ENCODE peak calls at places on chromosomes 5 and 9, in six cellular contexts. Y, S, G, T, M and N are unnamed samples.

GRCh38 chr5:63524281-63524680 is 438.0 kb downstream of the HTR1A start:
- DNase-seq in Y (no peak), M (no peak), S (no peak), G (no peak), T (no peak), N (no peak)

GRCh38 chr9:131429121-131430012 is 35.5 kb downstream of the PRRC2B start:
- DNase-seq in G (no peak), S (no peak), Y (no peak), M (no peak), T (no peak), N (no peak)

GRCh38 chr5:34838785-34839714 is at the start of gene TTC23L:
- DNase-seq in T (peak), Y (peak), G (peak), M (peak), S (peak), N (peak)

GRCh38 chr9:106596984-106597383 is 266.0 kb upstream of the ZNF462 start:
- DNase-seq in Y (no peak), S (no peak), T (no peak), G (no peak), M (no peak), N (no peak)

GRCh38 chr5:103393131-103393754 is 134.7 kb downstream of the MACIR start:
- DNase-seq in Y (no peak), M (no peak), G (no peak), S (no peak), T (no peak), N (no peak)

GRCh38 chr9:16361118-16361517 is 509.4 kb downstream of the BNC2 start:
- DNase-seq in M (no peak), G (no peak), Y (no peak), S (no peak), T (no peak), N (no peak)

GRCh38 chr5:112202694-112203093 is 216.4 kb downstream of the EPB41L4A start:
- DNase-seq in G (no peak), Y (no peak), S (no peak), M (no peak), T (no peak), N (no peak)

GRCh38 chr5:167920589-167920988 is 370.9 kb upstream of the WWC1 start:
- DNase-seq in M (no peak), Y (no peak), S (no peak), T (no peak), G (no peak), N (no peak)

GRCh38 chr9:93670208-93671029 is 94.0 kb downstream of the PHF2 start:
- DNase-seq in S (no peak), Y (peak), M (no peak), G (no peak), T (peak), N (peak)

GRCh38 chr9:99004717-99005460 is 61.2 kb downstream of the COL15A1 start:
- DNase-seq in Y (peak), T (no peak), G (no peak), M (no peak), S (no peak), N (no peak)

GRCh38 chr9:128169492-128169891 is 9.4 kb downstream of the BBLN start:
- DNase-seq in M (no peak), Y (peak), G (no peak), S (no peak), T (no peak), N (no peak)

GRCh38 chr5:159511570-159511969 is 181.3 kb upstream of the IL12B start:
- DNase-seq in S (peak), Y (no peak), G (no peak), M (no peak), T (no peak), N (no peak)

GRCh38 chr5:160298189-160298588 is 14.2 kb downstream of the CCNJL start:
- DNase-seq in T (peak), S (no peak), Y (no peak), G (no peak), M (no peak), N (peak)

GRCh38 chr5:110547495-110547894 is 179.0 kb downstream of the TMEM232 start:
- DNase-seq in S (no peak), G (no peak), M (no peak), Y (no peak), T (no peak), N (no peak)

GRCh38 chr5:51373880-51374523 is 9.2 kb upstream of the ISL1 start:
- DNase-seq in G (no peak), Y (no peak), M (no peak), S (no peak), T (no peak), N (peak)

GRCh38 chr9:123725389-123725788 is 204.5 kb downstream of the DENND1A start:
- DNase-seq in G (no peak), M (no peak), T (no peak), Y (no peak), S (no peak), N (peak)

GRCh38 chr9:135887585-135888050 is 19.7 kb downstream of the CAMSAP1 start:
- DNase-seq in G (no peak), Y (no peak), M (no peak), S (no peak), T (peak), N (peak)

GRCh38 chr5:45038366-45038987 is 229.7 kb downstream of the MRPS30 start:
- DNase-seq in M (no peak), S (peak), T (no peak), G (no peak), Y (no peak), N (no peak)

GRCh38 chr9:114864471-114864870 is 58.6 kb upstream of the TNFSF15 start:
- DNase-seq in S (no peak), Y (no peak), G (no peak), T (no peak), M (no peak), N (no peak)

GRCh38 chr5:16754086-16754485 is 137.3 kb upstream of the RETREG1 start:
- DNase-seq in G (no peak), T (no peak), S (no peak), M (no peak), Y (no peak), N (no peak)

GRCh38 chr5:6576861-6577501 is 55.9 kb downstream of the NSUN2 start:
- DNase-seq in Y (no peak), G (no peak), M (no peak), T (no peak), S (peak), N (no peak)

GRCh38 chr9:125890793-125891192 is 143.6 kb downstream of the PBX3 start:
- DNase-seq in G (no peak), M (no peak), Y (no peak), T (no peak), S (no peak), N (no peak)

GRCh38 chr5:153476767-153477166 is 13.7 kb upstream of the GRIA1 start:
- DNase-seq in Y (no peak), M (no peak), S (no peak), G (no peak), T (no peak), N (no peak)
- TF ChIP-seq CTCF in Y (no peak), M (no peak), S (no peak), G (no peak), T (no peak), N (no peak)

DNA sequence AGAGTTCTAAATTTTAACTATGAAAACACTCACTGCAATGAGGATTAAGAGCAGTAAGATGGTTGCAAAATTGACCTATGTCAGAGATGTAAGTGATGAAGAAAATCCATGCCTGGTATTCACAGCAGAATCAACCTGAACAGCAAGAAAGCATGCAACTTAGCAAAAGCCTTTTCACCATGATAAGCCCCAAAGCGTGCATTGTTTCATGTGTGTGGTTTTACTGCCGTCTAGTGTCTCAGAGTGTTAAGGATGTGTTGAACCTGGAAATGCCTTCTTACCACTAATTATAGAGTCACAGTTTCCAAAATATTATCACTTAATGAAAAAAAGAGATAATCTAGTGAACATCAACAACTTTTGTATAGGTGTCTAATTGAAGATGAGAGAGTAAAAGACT is 415.2 kb upstream of the TRPC7 start:
- DNase-seq in M (no peak), Y (no peak), S (no peak), G (no peak), T (no peak), N (no peak)
- TF ChIP-seq CTCF in M (no peak), Y (no peak), S (peak), G (no peak), T (no peak), N (no peak)

GRCh38 chr5:150284311-150284710 is 5.3 kb downstream of the CAMK2A start:
- DNase-seq in T (no peak), G (no peak), M (no peak), Y (peak), S (no peak), N (peak)

GRCh38 chr5:150285114-150285513 is 4.5 kb downstream of the CAMK2A start:
- DNase-seq in Y (peak), M (no peak), G (no peak), S (no peak), T (no peak), N (peak)

GRCh38 chr5:150283904-150284303 is 5.7 kb downstream of the CAMK2A start:
- DNase-seq in T (no peak), M (no peak), Y (peak), S (no peak), G (no peak), N (no peak)

GRCh38 chr5:150288361-150288760 is 1.2 kb downstream of the CAMK2A start:
- DNase-seq in T (no peak), Y (peak), M (no peak), S (no peak), G (no peak), N (peak)

DNA sequence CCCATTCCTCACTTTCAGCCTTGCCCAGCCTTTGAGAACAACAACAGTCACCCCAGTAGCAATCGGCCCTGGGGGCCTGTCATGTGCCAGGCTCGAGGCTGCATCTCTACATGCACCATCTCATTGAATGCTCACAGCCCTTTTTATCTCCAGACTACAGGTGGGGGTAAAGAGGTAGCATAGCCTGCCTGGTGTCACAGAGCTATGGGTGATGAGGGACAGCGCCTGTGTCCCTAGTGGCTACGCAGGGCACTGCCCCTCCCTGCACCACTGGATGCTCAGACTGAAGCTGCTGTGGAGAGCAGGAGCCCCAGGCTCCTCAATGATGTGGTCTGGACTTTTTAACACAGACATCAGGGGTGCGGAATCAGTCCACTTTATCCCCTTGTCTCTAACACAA is 2.8 kb downstream of the CAMK2A start:
- DNase-seq in Y (peak), M (no peak), T (no peak), S (no peak), G (no peak), N (peak)
- TF ChIP-seq CTCF in Y (peak), M (no peak), T (peak), S (no peak), G (no peak), N (peak)

DNA sequence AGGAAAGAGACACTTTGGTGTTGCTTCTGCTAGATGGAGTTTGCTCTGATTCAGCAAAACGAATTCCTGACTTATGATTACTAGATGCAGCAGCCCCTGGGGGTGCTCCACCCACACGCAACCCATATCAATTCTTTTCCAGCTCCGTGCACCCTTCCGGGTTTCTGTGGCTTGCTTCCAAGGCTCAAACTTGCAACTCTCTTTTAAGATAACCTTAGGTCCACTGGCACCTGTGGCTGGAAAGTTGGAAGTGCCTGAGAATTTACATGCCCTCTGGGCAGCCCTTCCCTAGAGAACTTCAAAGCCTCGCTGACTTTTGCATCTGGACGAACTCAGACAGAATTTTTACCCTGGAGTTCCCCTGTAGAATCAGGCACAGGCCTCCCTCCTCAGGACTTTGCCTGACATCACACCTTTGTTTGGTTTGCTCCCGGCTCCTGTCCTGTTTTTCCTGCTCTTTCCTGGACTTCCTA is 224.9 kb downstream of the SNX18 start:
- DNase-seq in Y (no peak), G (no peak), S (no peak), T (peak), M (no peak), N (no peak)
- TF ChIP-seq CTCF in Y (peak), G (no peak), S (no peak), T (peak), M (no peak), N (no peak)

GRCh38 chr5:20555034-20555433 is 567.0 kb upstream of the CDH18 start:
- DNase-seq in Y (no peak), T (no peak), G (no peak), M (no peak), S (no peak), N (no peak)
- TF ChIP-seq CTCF in Y (no peak), T (no peak), G (no peak), M (no peak), S (no peak), N (no peak)

GRCh38 chr5:40627708-40628107 is 52.0 kb upstream of the PTGER4 start:
- DNase-seq in M (no peak), T (no peak), Y (no peak), S (no peak), G (no peak), N (no peak)

GRCh38 chr5:40626834-40627233 is 52.9 kb upstream of the PTGER4 start:
- DNase-seq in G (no peak), T (no peak), M (no peak), Y (no peak), S (no peak), N (no peak)

GRCh38 chr5:40622463-40623252 is 57.1 kb upstream of the PTGER4 start:
- DNase-seq in T (no peak), G (no peak), S (no peak), Y (no peak), M (no peak), N (no peak)

GRCh38 chr5:40619406-40619805 is 60.3 kb upstream of the PTGER4 start:
- DNase-seq in G (no peak), T (no peak), Y (no peak), M (no peak), S (no peak), N (no peak)

GRCh38 chr5:40623480-40624420 is 56.0 kb upstream of the PTGER4 start:
- DNase-seq in M (no peak), Y (no peak), T (no peak), S (no peak), G (no peak), N (no peak)
- TF ChIP-seq CTCF in M (no peak), Y (no peak), T (no peak), S (no peak), G (no peak), N (no peak)

DNA sequence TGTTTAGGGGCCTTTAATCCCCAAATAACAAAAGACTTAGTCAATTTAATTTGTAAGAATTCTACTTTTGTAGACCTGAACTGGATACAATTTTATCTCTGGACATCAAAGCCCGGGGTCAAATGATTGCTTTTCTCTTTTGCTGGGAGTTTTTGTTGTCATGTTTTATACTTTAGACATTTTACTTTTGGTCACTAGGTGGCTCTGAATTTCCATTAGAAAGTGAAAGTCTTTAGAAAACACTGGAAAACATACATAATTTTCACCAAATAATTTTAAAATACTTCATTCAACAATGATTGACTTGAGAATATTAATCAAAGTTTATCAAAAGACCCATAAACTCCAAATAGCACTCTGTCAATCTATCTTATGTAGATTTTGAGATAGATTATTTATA is 2.8 kb upstream of the PCA3 start:
- DNase-seq in Y (no peak), G (no peak), T (no peak), S (no peak), M (no peak), N (no peak)
- TF ChIP-seq CTCF in Y (peak), G (no peak), T (no peak), S (peak), M (no peak), N (peak)

GRCh38 chr5:73902327-73903051 is 276.5 kb downstream of the ARHGEF28 start:
- DNase-seq in Y (no peak), G (no peak), S (peak), M (peak), T (no peak), N (no peak)
- TF ChIP-seq CTCF in Y (peak), G (peak), S (peak), M (no peak), T (peak), N (peak)